ENCODE peak calls at places on chromosomes 16 and 17, in five cellular contexts. N is AG08395, T is omental fat pad, P is fibroblast of gingiva, Y is testis. M is an unnamed sample.

GRCh38 chr17:81052199-81052997 is 17.4 kb downstream of the BAIAP2 start:
- DNase-seq in N (no peak), T (no peak), P (no peak), Y (no peak), M (peak)

GRCh38 chr16:67258160-67258835 is 9.5 kb downstream of the SLC9A5 start:
- DNase-seq in N (no peak), T (no peak), P (no peak), Y (no peak), M (no peak)

GRCh38 chr17:66441012-66441703 is 138.7 kb downstream of the PRKCA start:
- DNase-seq in N (no peak), T (no peak), P (no peak), Y (no peak), M (no peak)

GRCh38 chr17:46758614-46759013 is 59.9 kb downstream of the WNT3 start:
- DNase-seq in N (no peak), T (no peak), P (no peak), Y (no peak), M (no peak)

GRCh38 chr17:54948380-54948779 is 20.1 kb downstream of the COX11 start:
- DNase-seq in N (peak), T (no peak), P (peak), Y (no peak), M (no peak)

GRCh38 chr16:78987676-78988075 is 612.9 kb downstream of the MAF start:
- DNase-seq in N (no peak), T (no peak), P (no peak), Y (no peak), M (no peak)

GRCh38 chr16:88483392-88483641 is 30.2 kb downstream of the ZFPM1 start:
- DNase-seq in N (no peak), T (no peak), P (no peak), Y (no peak), M (no peak)

GRCh38 chr17:3922765-3923164 is 6.5 kb upstream of the P2RX1 start:
- DNase-seq in N (no peak), T (no peak), P (no peak), Y (no peak), M (no peak)

GRCh38 chr17:79940381-79941087 is 95.1 kb downstream of the TBC1D16 start:
- DNase-seq in N (no peak), T (no peak), P (no peak), Y (no peak), M (no peak)

GRCh38 chr17:2171725-2172446 is 117.0 kb downstream of the HIC1 start:
- DNase-seq in N (peak), T (no peak), P (peak), Y (peak), M (peak)

GRCh38 chr17:17711708-17712141 is 30.5 kb downstream of the RAI1 start:
- DNase-seq in N (no peak), T (no peak), P (no peak), Y (peak), M (peak)

GRCh38 chr17:72863511-72864175 is 228.8 kb downstream of the SLC39A11 start:
- DNase-seq in N (no peak), T (no peak), P (no peak), Y (no peak), M (peak)

GRCh38 chr17:75693500-75694481 is 26.7 kb downstream of the SAP30BP start:
- DNase-seq in N (peak), T (peak), P (peak), Y (peak), M (no peak)

GRCh38 chr16:54054237-54054780 is 232.3 kb downstream of the IRX3 start:
- DNase-seq in N (no peak), T (no peak), P (no peak), Y (no peak), M (no peak)

GRCh38 chr17:71975998-71976649 is 144.7 kb upstream of the SOX9 start:
- DNase-seq in N (peak), T (peak), P (peak), Y (peak), M (peak)

GRCh38 chr16:85194528-85195270 is 82.4 kb upstream of the CIBAR2 start:
- DNase-seq in N (no peak), T (no peak), P (no peak), Y (no peak), M (no peak)

GRCh38 chr17:80287806-80288579 is 27.3 kb downstream of the RNF213 start:
- DNase-seq in N (no peak), T (no peak), P (no peak), Y (no peak), M (no peak)

GRCh38 chr17:80501739-80502577 is 25.6 kb upstream of the NPTX1 start:
- DNase-seq in N (no peak), T (no peak), P (no peak), Y (no peak), M (peak)

GRCh38 chr17:48541574-48542113 is 3.3 kb downstream of the HOXB2 start:
- DNase-seq in N (peak), T (no peak), P (no peak), Y (peak), M (peak)

GRCh38 chr17:7612294-7612640 is 2.4 kb downstream of the FXR2 start:
- DNase-seq in N (no peak), T (no peak), P (peak), Y (no peak), M (no peak)

GRCh38 chr16:12545792-12546342 is 257.8 kb downstream of the CPPED1 start:
- DNase-seq in N (no peak), T (no peak), P (no peak), Y (no peak), M (no peak)

GRCh38 chr16:61214780-61215179 is 821.5 kb downstream of the CDH8 start:
- DNase-seq in N (no peak), T (no peak), P (no peak), Y (no peak), M (no peak)

GRCh38 chr17:43801844-43802243 is 21.6 kb downstream of the CFAP97D1 start:
- DNase-seq in N (no peak), T (no peak), P (no peak), Y (no peak), M (no peak)

GRCh38 chr17:74852237-74853047 is 7.2 kb downstream of the GRIN2C start:
- DNase-seq in N (no peak), T (no peak), P (no peak), Y (no peak), M (peak)

GRCh38 chr16:86389566-86390328 is 120.6 kb upstream of the FOXF1 start:
- DNase-seq in N (no peak), T (no peak), P (no peak), Y (no peak), M (peak)

GRCh38 chr17:66602659-66603363 is 232.1 kb upstream of the CACNG5 start:
- DNase-seq in N (no peak), T (no peak), P (peak), Y (no peak), M (no peak)

GRCh38 chr17:2380225-2380922 is 20.5 kb downstream of the MNT start:
- DNase-seq in N (no peak), T (no peak), P (no peak), Y (no peak), M (no peak)

GRCh38 chr16:83581994-83582747 is 225.6 kb upstream of the HSBP1 start:
- DNase-seq in N (no peak), T (no peak), P (no peak), Y (no peak), M (no peak)

GRCh38 chr16:10280262-10281170 is 98.3 kb upstream of the GRIN2A start:
- DNase-seq in N (no peak), T (no peak), P (no peak), Y (no peak), M (peak)

GRCh38 chr17:4474093-4474492 is 24.6 kb upstream of the SPNS2 start:
- DNase-seq in N (no peak), T (no peak), P (no peak), Y (no peak), M (no peak)

GRCh38 chr17:73191443-73192218 is 1.2 kb upstream of the COG1 start:
- DNase-seq in N (peak), T (peak), P (peak), Y (peak), M (peak)

M was measured in left kidney.